ENCODE peak calls at places on chromosomes 4 and X, in nine cellular contexts. T, J, H, L, K, B, U, F and X are unnamed samples.

GRCh38 chr4:37631551-37631950 is 54.6 kb downstream of the RELL1 start:
- DNase-seq in T (no peak), J (no peak), H (no peak), L (no peak), K (no peak), B (no peak), U (peak; percentile 29), F (no peak), X (peak; percentile 74)

GRCh38 chr4:187204389-187204920 is 480.8 kb upstream of the FAT1 start:
- DNase-seq in T (peak; percentile 68), J (peak; percentile 16), H (no peak), L (no peak), K (no peak), B (peak; percentile 65), U (peak; percentile 15), F (no peak), X (no peak)

GRCh38 chrX:28042260-28042659 is 61.0 kb upstream of the DCAF8L1 start:
- DNase-seq in T (no peak), J (no peak), H (no peak), L (no peak), K (no peak), B (no peak), U (no peak), F (no peak), X (no peak)

GRCh38 chrX:103913356-103914020 is 48.9 kb upstream of the TMSB15B start:
- DNase-seq in T (peak; percentile 51), J (no peak), H (no peak), L (no peak), K (no peak), B (no peak), U (peak; percentile 48), F (no peak), X (peak; percentile 9)

GRCh38 chrX:29935455-29935854 is 279.9 kb upstream of the MAGEB2 start:
- DNase-seq in T (no peak), J (no peak), H (no peak), L (no peak), K (no peak), B (no peak), U (no peak), F (no peak), X (no peak)

GRCh38 chrX:16239211-16239610 is 71.9 kb downstream of the MAGEB17 start:
- DNase-seq in T (peak; percentile 93), J (peak; percentile 29), H (no peak), L (no peak), K (no peak), B (peak; percentile 88), U (peak; percentile 94), F (no peak), X (peak; percentile 89)

GRCh38 chr4:7985891-7986441 is 46.3 kb upstream of the AFAP1 start:
- DNase-seq in T (peak; percentile 16), J (no peak), H (no peak), L (no peak), K (no peak), B (no peak), U (no peak), F (no peak), X (no peak)

GRCh38 chr4:97121493-97121892 is 1021.8 kb downstream of the STPG2 start:
- DNase-seq in T (no peak), J (no peak), H (no peak), L (no peak), K (no peak), B (no peak), U (no peak), F (no peak), X (no peak)

GRCh38 chr4:40301592-40301991 is 33.5 kb upstream of the CHRNA9 start:
- DNase-seq in T (no peak), J (no peak), H (no peak), L (no peak), K (peak; percentile 69), B (no peak), U (no peak), F (no peak), X (no peak)

GRCh38 chr4:25792200-25792791 is 70.5 kb downstream of the SEL1L3 start:
- DNase-seq in T (peak; percentile 25), J (peak; percentile 53), H (no peak), L (no peak), K (no peak), B (peak; percentile 49), U (peak; percentile 10), F (peak; percentile 27), X (no peak)

GRCh38 chr4:41132055-41132683 is 82.2 kb downstream of the APBB2 start:
- DNase-seq in T (no peak), J (no peak), H (no peak), L (no peak), K (no peak), B (peak; percentile 79), U (no peak), F (no peak), X (no peak)

GRCh38 chrX:18707442-18708049 is at the start of gene PPEF1:
- DNase-seq in T (no peak), J (no peak), H (no peak), L (peak; percentile 14), K (no peak), B (no peak), U (no peak), F (no peak), X (no peak)

GRCh38 chr4:40228497-40229365 is 31.9 kb downstream of the RHOH start:
- DNase-seq in T (no peak), J (peak; percentile 38), H (no peak), L (no peak), K (no peak), B (peak; percentile 13), U (no peak), F (no peak), X (no peak)

GRCh38 chrX:120309873-120310730 is 1.2 kb downstream of the TMEM255A start:
- DNase-seq in T (peak; percentile 54), J (peak; percentile 17), H (no peak), L (no peak), K (no peak), B (peak; percentile 41), U (peak; percentile 36), F (no peak), X (peak; percentile 31)

GRCh38 chrX:48278958-48279357 is 23.8 kb downstream of the SSX1 start:
- DNase-seq in T (peak; percentile 46), J (peak; percentile 30), H (no peak), L (no peak), K (no peak), B (no peak), U (no peak), F (no peak), X (no peak)